ENCODE peak calls at places on chromosome 19, in ten cellular contexts. T is astrocyte of the cerebellum; F is HS-5; G is stimulated activated CD8-positive, alpha-beta memory T cell treated with anti-CD3 and anti-CD28 coated beads, Interleukin-2, amount 100 ng/mL, for 1 hour; Y is heart right ventricle; A is ovary; O is mucosa of gallbladder; D is posterior cingulate gyrus; V is stimulated activated CD4-positive, alpha-beta T cell treated with anti-CD3 and anti-CD28 coated beads, Interleukin-1b, Interleukin-23, amount 100 ng/mL, for 1 hour; N is HEK293T. C is an unnamed sample.

GRCh38 chr19:14363203-14364097 is 17.8 kb upstream of the ADGRE5 start:
- DNase-seq in N (peak), G (no peak), V (no peak), A (peak), F (no peak), T (no peak), Y (peak), O (no peak), D (no peak), C (no peak)

GRCh38 chr19:6087074-6087506 is 23.2 kb downstream of the RFX2 start:
- DNase-seq in Y (no peak), F (no peak), V (no peak), T (no peak), N (no peak), A (no peak), G (no peak), D (no peak), O (peak), C (no peak)

GRCh38 chr19:40413291-40413994 is at the start of gene PRX:
- DNase-seq in Y (no peak), N (no peak), G (no peak), T (no peak), F (no peak), A (no peak), O (no peak), V (no peak), D (no peak), C (no peak)

GRCh38 chr19:16429066-16429758 is 42.6 kb downstream of the EPS15L1 start:
- DNase-seq in A (no peak), D (peak), F (no peak), V (no peak), Y (peak), G (no peak), T (no peak), N (no peak), O (peak), C (no peak)

GRCh38 chr19:782195-783043 is 14.8 kb upstream of the PTBP1 start:
- DNase-seq in O (peak), T (no peak), A (no peak), G (no peak), D (no peak), Y (no peak), V (no peak), N (no peak), F (no peak), C (no peak)

GRCh38 chr19:56155124-56155687 is 14.1 kb downstream of the ZNF444 start:
- DNase-seq in D (no peak), A (no peak), T (no peak), Y (peak), O (no peak), F (no peak), G (no peak), V (no peak), N (peak), C (no peak)

GRCh38 chr19:12801466-12802266 is at the start of the genes PRDX2 and THSD8:
- DNase-seq in D (peak), G (no peak), N (peak), A (peak), T (no peak), Y (peak), F (no peak), O (peak), V (no peak), C (peak)

GRCh38 chr19:54009440-54009839 is 18.0 kb downstream of the CACNG6 start:
- DNase-seq in F (no peak), N (no peak), T (no peak), A (no peak), Y (no peak), O (no peak), G (no peak), D (no peak), V (no peak), C (no peak)

GRCh38 chr19:58572818-58573657 is at the start of gene MZF1:
- DNase-seq in D (peak), A (peak), O (peak), F (peak), G (peak), N (peak), Y (peak), T (peak), V (peak), C (peak)

GRCh38 chr19:13057744-13058143 is 44.9 kb downstream of the LYL1 start:
- DNase-seq in N (no peak), A (no peak), Y (no peak), T (no peak), O (no peak), V (no peak), F (no peak), G (no peak), D (no peak), C (no peak)

GRCh38 chr19:35330475-35330874 is 1.5 kb downstream of the CD22 start:
- DNase-seq in O (no peak), V (no peak), T (no peak), N (no peak), G (no peak), Y (no peak), D (no peak), A (no peak), F (no peak), C (no peak)

GRCh38 chr19:8702350-8702749 is 3.8 kb upstream of the ACTL9 start:
- DNase-seq in Y (no peak), O (no peak), N (no peak), G (no peak), V (no peak), T (no peak), D (no peak), A (no peak), F (no peak), C (no peak)

GRCh38 chr19:30447276-30447870 is 75.2 kb downstream of the ZNF536 start:
- DNase-seq in T (no peak), V (no peak), O (no peak), D (no peak), F (no peak), A (no peak), N (no peak), Y (no peak), G (no peak), C (no peak)

GRCh38 chr19:33778089-33778791 is 18.4 kb upstream of the KCTD15 start:
- DNase-seq in D (peak), Y (peak), V (peak), N (peak), T (no peak), F (no peak), G (peak), O (peak), A (peak), C (peak)

GRCh38 chr19:1122972-1123363 is 19.2 kb downstream of the GPX4 start:
- DNase-seq in V (no peak), T (no peak), N (peak), Y (peak), D (no peak), O (no peak), F (no peak), G (no peak), A (peak), C (peak)

GRCh38 chr19:12065100-12065538 is 588 bp downstream of the ZNF844 start:
- DNase-seq in N (no peak), D (peak), T (peak), Y (no peak), V (no peak), O (peak), G (no peak), F (no peak), A (no peak), C (no peak)